ENCODE peak calls at places on chromosomes 2 and 18, in five cellular contexts. A, D, C, T and S are unnamed samples. For H3K4me1, the result is how much of the 10 kb centered on the place peaks cover.

GRCh38 chr2:23711979-23712755 is 214.8 kb downstream of the ATAD2B start:
- DNase-seq in A (no peak), T (no peak), C (no peak), D (no peak), S (no peak)

GRCh38 chr2:36677995-36678605 is 18.4 kb upstream of the VIT start:
- DNase-seq in C (no peak), T (no peak), A (no peak), D (no peak), S (no peak)

GRCh38 chr2:171531291-171531690 is 9.0 kb downstream of the CYBRD1 start:
- DNase-seq in A (no peak), C (no peak), T (no peak), D (no peak), S (no peak)

GRCh38 chr2:2059199-2059598 is 271.9 kb downstream of the MYT1L start:
- DNase-seq in A (no peak), D (no peak), C (no peak), T (no peak), S (no peak)

GRCh38 chr2:239692348-239692747 is 291.5 kb upstream of the HDAC4 start:
- DNase-seq in D (no peak), C (peak), A (no peak), T (no peak), S (no peak)

GRCh38 chr2:131077182-131077846 is 15.9 kb downstream of the FAM168B start:
- DNase-seq in A (no peak), D (no peak), T (no peak), C (no peak), S (no peak)

GRCh38 chr2:97750017-97750416 is 36.6 kb downstream of the ZAP70 start:
- DNase-seq in A (no peak), T (no peak), C (no peak), D (no peak), S (no peak)

GRCh38 chr2:59974051-59974766 is 579.2 kb downstream of the BCL11A start:
- DNase-seq in D (no peak), T (no peak), A (no peak), C (no peak), S (no peak)

GRCh38 chr2:121489284-121489683 is 41.4 kb upstream of the RNU4ATAC start:
- DNase-seq in C (no peak), T (no peak), A (no peak), D (no peak), S (no peak)

GRCh38 chr2:170689481-170689880 is 25.7 kb upstream of the SP5 start:
- DNase-seq in C (no peak), T (no peak), A (no peak), D (peak), S (no peak)

GRCh38 chr2:239204876-239205468 is 195.8 kb downstream of the HDAC4 start:
- DNase-seq in C (no peak), T (no peak), A (no peak), D (no peak), S (no peak)

GRCh38 chr2:225207026-225207425 is 164.8 kb upstream of the DOCK10 start:
- DNase-seq in T (no peak), A (no peak), D (no peak), C (no peak), S (no peak)

GRCh38 chr2:237157551-237158102 is 71.9 kb downstream of the COPS8 start:
- DNase-seq in A (no peak), T (no peak), D (no peak), C (no peak), S (no peak)

GRCh38 chr2:203534486-203535077 is 519 bp downstream of the RAPH1 start:
- DNase-seq in T (peak), A (peak), C (peak), D (no peak), S (no peak)

GRCh38 chr18:58576641-58577251 is 52.1 kb downstream of the ALPK2 start:
- DNase-seq in C (no peak), D (no peak), A (no peak), T (no peak), S (no peak)

GRCh38 chr2:48514591-48514990 is 15.4 kb upstream of the STON1 start:
- DNase-seq in T (no peak), A (no peak), D (no peak), C (no peak), S (no peak)

GRCh38 chr2:118850901-118851268 is 3.4 kb upstream of the EN1 start:
- DNase-seq in D (no peak), A (no peak), C (no peak), T (no peak), S (no peak)

GRCh38 chr2:239824866-239825704 is 200.1 kb downstream of the NDUFA10 start:
- DNase-seq in A (no peak), T (peak), D (no peak), C (no peak), S (peak)

GRCh38 chr2:202529389-202529788 is 105.4 kb upstream of the FAM117B start:
- DNase-seq in D (no peak), C (no peak), A (no peak), T (no peak), S (no peak)

GRCh38 chr2:121480826-121481225 is 49.9 kb upstream of the RNU4ATAC start:
- DNase-seq in C (no peak), D (peak), T (no peak), A (no peak), S (no peak)

GRCh38 chr2:46570396-46570795 is 91.0 kb downstream of the TMEM247 start:
- DNase-seq in T (no peak), C (no peak), A (no peak), D (no peak), S (no peak)
- H3K4me1 ChIP-seq in T (half or more), C (under half), A (under half), D (under half), S (under half)

DNA sequence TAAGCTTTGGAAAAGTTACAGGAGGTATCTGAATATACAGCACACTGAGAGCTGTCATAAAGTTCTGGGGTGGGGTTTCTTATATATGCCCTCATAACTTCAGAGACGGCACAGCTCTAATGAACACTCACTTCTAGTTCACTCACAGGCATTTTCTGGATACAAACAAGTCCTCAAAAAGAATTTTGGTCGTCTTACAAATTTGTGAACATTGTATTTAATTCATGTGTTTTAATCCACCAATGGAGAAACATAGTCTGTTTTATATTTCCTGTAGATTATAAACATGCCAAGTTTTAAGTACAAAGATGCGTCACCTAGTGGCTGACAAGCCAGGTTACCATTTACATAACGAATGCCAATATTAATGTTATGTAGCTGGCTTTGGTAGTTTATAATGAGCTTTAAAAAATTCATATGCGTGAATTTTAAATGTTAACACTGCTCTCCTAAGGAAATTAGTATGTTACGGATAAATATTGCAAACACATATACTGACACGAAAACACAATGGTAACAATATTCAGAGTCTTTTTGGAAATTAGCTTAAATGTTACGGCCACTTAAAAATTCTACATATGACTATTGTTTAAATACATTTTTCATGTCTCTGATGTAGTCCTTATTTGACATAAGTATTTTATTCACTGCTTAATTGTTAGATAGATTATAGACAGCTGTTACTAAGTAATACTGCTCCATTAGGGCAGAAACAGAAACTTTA is 2.5 kb downstream of the COL3A1 start:
- DNase-seq in D (peak), C (no peak), T (no peak), A (no peak), S (no peak)
- TF ChIP-seq CTCF in D (peak), C (peak), T (peak), A (no peak), S (no peak)

GRCh38 chr2:101310591-101311389 is 2.3 kb upstream of the RNF149 start:
- DNase-seq in T (no peak), C (no peak), D (no peak), A (no peak), S (no peak)
- H3K27ac ChIP-seq in T (no peak), C (peak), D (no peak), A (no peak), S (peak)

GRCh38 chr2:218384975-218385374 is 2.9 kb downstream of the SLC11A1 start:
- DNase-seq in T (no peak), D (peak), C (no peak), A (no peak), S (no peak)

GRCh38 chr2:218386505-218387368 is 4.7 kb downstream of the SLC11A1 start:
- DNase-seq in D (peak), A (no peak), T (no peak), C (no peak), S (no peak)

GRCh38 chr2:218381916-218382366 is at the start of gene SLC11A1:
- DNase-seq in C (no peak), D (peak), T (no peak), A (no peak), S (no peak)

GRCh38 chr2:218382785-218383184 is 712 bp downstream of the SLC11A1 start:
- DNase-seq in T (no peak), A (no peak), C (no peak), D (peak), S (no peak)

GRCh38 chr2:218383892-218384519 is 1.9 kb downstream of the SLC11A1 start:
- DNase-seq in T (no peak), A (no peak), C (peak), D (peak), S (no peak)
- H3K4me1 ChIP-seq in T (under half), A (under half), C (under half), D (under half), S (under half)